ENCODE peak calls at places on chromosomes 7 and 10, in seven cellular contexts. One of them, this sample, is unnamed.

GRCh38 chr10:88411772-88412349 is 171.3 kb downstream of the RNLS start:
- DNase-seq in vagina: no peak
- DNase-seq in HCT116: no peak
- DNase-seq in uterus: no peak
- DNase-seq in lung: no peak
- DNase-seq in fibroblast of lung: no peak
- DNase-seq in AG04450: no peak
- DNase-seq in this sample: no peak

GRCh38 chr7:919924-920341 is 34.5 kb downstream of the ADAP1 start:
- DNase-seq in vagina: no peak
- DNase-seq in HCT116: no peak
- DNase-seq in uterus: no peak
- DNase-seq in lung: no peak
- DNase-seq in fibroblast of lung: no peak
- DNase-seq in AG04450: no peak
- DNase-seq in this sample: no peak

GRCh38 chr10:107548301-107548700 is 383.8 kb upstream of the SORCS1 start:
- DNase-seq in vagina: no peak
- DNase-seq in HCT116: no peak
- DNase-seq in uterus: no peak
- DNase-seq in lung: no peak
- DNase-seq in fibroblast of lung: no peak
- DNase-seq in AG04450: no peak
- DNase-seq in this sample: no peak

GRCh38 chr10:29039659-29040309 is 249.1 kb upstream of the LYZL1 start:
- DNase-seq in vagina: no peak
- DNase-seq in HCT116: no peak
- DNase-seq in uterus: no peak
- DNase-seq in lung: no peak
- DNase-seq in fibroblast of lung: peak; percentile 54
- DNase-seq in AG04450: peak; percentile 64
- DNase-seq in this sample: no peak

GRCh38 chr10:116044722-116045374 is 228.2 kb downstream of the GFRA1 start:
- DNase-seq in vagina: no peak
- DNase-seq in HCT116: no peak
- DNase-seq in uterus: no peak
- DNase-seq in lung: no peak
- DNase-seq in fibroblast of lung: peak; percentile 8
- DNase-seq in AG04450: no peak
- DNase-seq in this sample: no peak

GRCh38 chr7:15914611-15915010 is 228.1 kb upstream of the MEOX2 start:
- DNase-seq in vagina: no peak
- DNase-seq in HCT116: no peak
- DNase-seq in uterus: no peak
- DNase-seq in lung: no peak
- DNase-seq in fibroblast of lung: no peak
- DNase-seq in AG04450: no peak
- DNase-seq in this sample: no peak

GRCh38 chr10:70738425-70739121 is 46.6 kb downstream of the TBATA start:
- DNase-seq in vagina: no peak
- DNase-seq in HCT116: no peak
- DNase-seq in uterus: no peak
- DNase-seq in lung: no peak
- DNase-seq in fibroblast of lung: no peak
- DNase-seq in AG04450: no peak
- DNase-seq in this sample: no peak

GRCh38 chr7:30984359-30985107 is 20.8 kb downstream of the GHRHR start:
- DNase-seq in vagina: no peak
- DNase-seq in HCT116: peak; percentile 34
- DNase-seq in uterus: no peak
- DNase-seq in lung: no peak
- DNase-seq in fibroblast of lung: peak; percentile 20
- DNase-seq in AG04450: no peak
- DNase-seq in this sample: no peak

GRCh38 chr7:79531116-79531515 is 77.6 kb upstream of the MAGI2 start:
- DNase-seq in vagina: no peak
- DNase-seq in HCT116: no peak
- DNase-seq in uterus: no peak
- DNase-seq in lung: no peak
- DNase-seq in fibroblast of lung: no peak
- DNase-seq in AG04450: no peak
- DNase-seq in this sample: no peak

GRCh38 chr7:52501696-52502095 is 533.7 kb upstream of the POM121L12 start:
- DNase-seq in vagina: no peak
- DNase-seq in HCT116: no peak
- DNase-seq in uterus: no peak
- DNase-seq in lung: no peak
- DNase-seq in fibroblast of lung: no peak
- DNase-seq in AG04450: no peak
- DNase-seq in this sample: no peak

GRCh38 chr7:99392659-99393362 is 15.6 kb downstream of the PDAP1 start:
- DNase-seq in vagina: no peak
- DNase-seq in HCT116: no peak
- DNase-seq in uterus: peak; percentile 75
- DNase-seq in lung: peak; percentile 80
- DNase-seq in fibroblast of lung: peak; percentile 69
- DNase-seq in AG04450: no peak
- DNase-seq in this sample: peak; percentile 95
- H3K27ac ChIP-seq in vagina: peak overlapping the region; percentile 71
- H3K27ac ChIP-seq in HCT116: peak overlapping the region; percentile 3
- H3K27ac ChIP-seq in uterus: peak overlapping the region; percentile 70
- H3K27ac ChIP-seq in lung: peak overlapping the region; percentile 67
- H3K27ac ChIP-seq in fibroblast of lung: peak overlapping the region; percentile 59
- H3K27ac ChIP-seq in AG04450: peak overlapping the region; percentile 31
- H3K27ac ChIP-seq in this sample: peak overlapping the region; percentile 62

DNA sequence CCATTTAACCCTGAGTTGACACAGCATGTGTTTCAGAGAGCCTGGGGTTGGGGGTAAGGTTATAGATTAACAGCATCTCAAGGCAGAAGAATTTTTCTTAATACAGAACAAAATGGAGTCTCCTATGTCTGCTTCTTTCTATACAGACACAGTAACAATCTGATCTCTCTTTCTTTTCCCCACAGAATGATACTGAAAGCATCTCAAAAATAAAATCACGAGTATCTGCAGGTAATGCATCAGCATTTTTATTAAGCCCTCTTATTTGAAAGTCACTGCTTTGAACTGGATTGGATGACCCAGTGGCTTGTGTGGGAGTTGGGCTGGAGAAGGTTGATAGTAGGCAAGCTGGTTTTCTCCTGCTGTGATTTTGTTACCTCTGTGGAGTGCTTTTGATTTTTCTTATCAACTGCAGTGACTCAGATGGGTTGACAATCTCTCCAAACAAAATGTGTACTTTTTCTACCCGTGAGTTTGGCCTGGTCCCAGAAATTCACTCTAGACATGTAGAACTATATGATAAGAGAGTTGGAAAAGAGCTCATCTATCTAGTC is 253.5 kb upstream of the PRKCQ start:
- DNase-seq in vagina: no peak
- DNase-seq in HCT116: no peak
- DNase-seq in uterus: no peak
- DNase-seq in lung: no peak
- DNase-seq in fibroblast of lung: no peak
- DNase-seq in AG04450: no peak
- DNase-seq in this sample: no peak
- H3K27ac ChIP-seq in vagina: no peak overlapping the region
- H3K27ac ChIP-seq in HCT116: no peak overlapping the region
- H3K27ac ChIP-seq in uterus: no peak overlapping the region
- H3K27ac ChIP-seq in lung: no peak overlapping the region
- H3K27ac ChIP-seq in fibroblast of lung: no peak overlapping the region
- H3K27ac ChIP-seq in AG04450: no peak overlapping the region
- H3K27ac ChIP-seq in this sample: no peak overlapping the region

GRCh38 chr7:54398863-54399262 is 143.3 kb upstream of the VSTM2A start:
- DNase-seq in vagina: no peak
- DNase-seq in HCT116: no peak
- DNase-seq in uterus: no peak
- DNase-seq in lung: no peak
- DNase-seq in fibroblast of lung: no peak
- DNase-seq in AG04450: no peak
- DNase-seq in this sample: no peak
- H3K27ac ChIP-seq in vagina: no peak overlapping the region
- H3K27ac ChIP-seq in HCT116: no peak overlapping the region
- H3K27ac ChIP-seq in uterus: no peak overlapping the region
- H3K27ac ChIP-seq in lung: no peak overlapping the region
- H3K27ac ChIP-seq in fibroblast of lung: no peak overlapping the region
- H3K27ac ChIP-seq in AG04450: no peak overlapping the region
- H3K27ac ChIP-seq in this sample: no peak overlapping the region

DNA sequence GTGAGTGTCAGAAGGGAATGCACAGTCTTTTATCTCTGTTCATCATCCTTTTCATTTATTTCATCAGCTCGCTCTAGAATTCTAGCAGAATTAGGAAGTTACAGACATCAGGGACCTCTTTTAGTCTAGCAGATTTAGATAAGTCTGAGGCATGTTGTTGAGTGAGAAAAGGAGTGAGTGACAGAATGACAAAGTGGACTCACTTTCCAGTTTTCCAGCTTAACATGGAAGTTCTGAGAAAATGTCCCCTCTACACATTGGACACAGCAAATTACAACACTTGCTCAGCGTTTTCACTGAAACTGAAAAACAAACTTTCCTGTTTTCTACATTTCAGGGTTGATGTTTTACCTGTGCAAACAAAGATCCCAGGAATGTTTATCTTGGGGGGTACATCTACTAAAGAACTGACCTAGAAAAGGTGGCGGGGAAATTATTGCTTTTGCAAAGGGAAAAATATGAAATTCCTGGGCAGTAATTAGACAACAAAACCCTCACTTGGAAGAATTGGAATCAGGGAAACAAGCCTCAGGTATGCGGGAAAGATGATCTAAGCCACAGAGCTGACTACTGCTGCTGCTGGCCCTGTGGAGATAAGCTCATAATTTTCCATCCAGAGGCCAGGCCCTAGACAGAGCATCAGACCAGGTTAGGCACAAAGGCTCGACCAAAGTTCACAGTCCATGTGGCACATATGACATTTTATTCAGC is 14.6 kb upstream of the CYP3A5 start:
- DNase-seq in vagina: no peak
- DNase-seq in HCT116: no peak
- DNase-seq in uterus: no peak
- DNase-seq in lung: no peak
- DNase-seq in fibroblast of lung: no peak
- DNase-seq in AG04450: no peak
- DNase-seq in this sample: no peak
- H3K27ac ChIP-seq in vagina: no peak overlapping the region
- H3K27ac ChIP-seq in HCT116: no peak overlapping the region
- H3K27ac ChIP-seq in uterus: no peak overlapping the region
- H3K27ac ChIP-seq in lung: no peak overlapping the region
- H3K27ac ChIP-seq in fibroblast of lung: no peak overlapping the region
- H3K27ac ChIP-seq in AG04450: no peak overlapping the region
- H3K27ac ChIP-seq in this sample: no peak overlapping the region

DNA sequence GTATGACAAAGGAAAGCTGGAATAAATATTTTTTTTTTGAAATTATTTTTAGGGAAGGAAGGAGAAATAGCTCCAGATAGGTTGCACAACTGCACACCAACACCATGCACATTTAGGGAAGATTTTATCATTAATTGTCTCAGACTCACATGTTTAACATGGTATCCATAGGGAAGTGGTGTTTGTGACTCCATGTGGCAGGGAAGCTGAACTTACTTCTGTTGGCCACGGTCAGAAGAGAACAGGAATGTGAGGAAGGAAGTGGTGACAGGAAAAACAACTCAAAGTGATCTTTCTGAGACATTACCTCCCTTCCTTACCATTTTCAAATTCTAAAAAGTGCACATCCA is 78.6 kb upstream of the NRP1 start:
- DNase-seq in vagina: no peak
- DNase-seq in HCT116: no peak
- DNase-seq in uterus: no peak
- DNase-seq in lung: no peak
- DNase-seq in fibroblast of lung: no peak
- DNase-seq in AG04450: no peak
- DNase-seq in this sample: no peak
- H3K27ac ChIP-seq in vagina: no peak overlapping the region
- H3K27ac ChIP-seq in HCT116: no peak overlapping the region
- H3K27ac ChIP-seq in uterus: no peak overlapping the region
- H3K27ac ChIP-seq in lung: peak overlapping the region; percentile 68
- H3K27ac ChIP-seq in fibroblast of lung: peak overlapping the region; percentile 49
- H3K27ac ChIP-seq in AG04450: peak overlapping the region; percentile 33
- H3K27ac ChIP-seq in this sample: no peak overlapping the region

GRCh38 chr7:8637322-8637721 is 203.9 kb downstream of the NXPH1 start:
- DNase-seq in vagina: no peak
- DNase-seq in HCT116: no peak
- DNase-seq in uterus: no peak
- DNase-seq in lung: no peak
- DNase-seq in fibroblast of lung: no peak
- DNase-seq in AG04450: no peak
- DNase-seq in this sample: no peak
- H3K27ac ChIP-seq in vagina: no peak overlapping the region
- H3K27ac ChIP-seq in HCT116: no peak overlapping the region
- H3K27ac ChIP-seq in uterus: no peak overlapping the region
- H3K27ac ChIP-seq in lung: no peak overlapping the region
- H3K27ac ChIP-seq in fibroblast of lung: no peak overlapping the region
- H3K27ac ChIP-seq in AG04450: no peak overlapping the region
- H3K27ac ChIP-seq in this sample: no peak overlapping the region

This sample was measured in esophagus muscularis mucosa.